ENCODE peak calls at places on chromosome 16, in nine cellular contexts. R, P, U, G, A, S, W, F and L are unnamed samples.

GRCh38 chr16:25950586-25951201 is 258.9 kb downstream of the HS3ST4 start:
- DNase-seq in R (no peak), P (peak), U (no peak), G (no peak), A (no peak), S (no peak), W (no peak), F (peak), L (no peak)

GRCh38 chr16:56776562-56776961 is 46.6 kb downstream of the NUP93 start:
- DNase-seq in R (no peak), P (no peak), U (no peak), G (no peak), A (no peak), S (no peak), W (no peak), F (no peak), L (no peak)

GRCh38 chr16:89581861-89582563 is 6.5 kb downstream of the CPNE7 start:
- DNase-seq in R (no peak), P (no peak), U (no peak), G (no peak), A (no peak), S (no peak), W (no peak), F (no peak), L (no peak)

GRCh38 chr16:70151941-70152509 is 21.6 kb upstream of the CLEC18C start:
- DNase-seq in R (no peak), P (no peak), U (no peak), G (no peak), A (no peak), S (no peak), W (no peak), F (no peak), L (no peak)

GRCh38 chr16:23317751-23318150 is 15.6 kb downstream of the SCNN1B start:
- DNase-seq in R (no peak), P (no peak), U (no peak), G (no peak), A (no peak), S (no peak), W (no peak), F (no peak), L (no peak)

GRCh38 chr16:10122026-10122425 is 60.2 kb downstream of the GRIN2A start:
- DNase-seq in R (no peak), P (no peak), U (no peak), G (no peak), A (no peak), S (no peak), W (no peak), F (no peak), L (no peak)

GRCh38 chr16:73000020-73000906 is 47.7 kb downstream of the ZFHX3 start:
- DNase-seq in R (no peak), P (no peak), U (no peak), G (no peak), A (no peak), S (no peak), W (no peak), F (no peak), L (no peak)

GRCh38 chr16:7364054-7364407 is 31.4 kb downstream of the RBFOX1 start:
- DNase-seq in R (no peak), P (no peak), U (no peak), G (no peak), A (no peak), S (no peak), W (no peak), F (peak), L (no peak)

GRCh38 chr16:31414706-31415105 is 13.5 kb downstream of the COX6A2 start:
- DNase-seq in R (no peak), P (no peak), U (peak), G (no peak), A (no peak), S (no peak), W (no peak), F (no peak), L (no peak)

GRCh38 chr16:56611281-56611833 is 3.0 kb downstream of the MT2A start:
- DNase-seq in R (no peak), P (no peak), U (no peak), G (no peak), A (no peak), S (no peak), W (peak), F (no peak), L (no peak)

GRCh38 chr16:1036121-1036520 is 36.4 kb upstream of the SSTR5 start:
- DNase-seq in R (no peak), P (no peak), U (no peak), G (no peak), A (no peak), S (no peak), W (no peak), F (no peak), L (no peak)

GRCh38 chr16:35525979-35526590 is 2066.7 kb downstream of the TP53TG3F start:
- DNase-seq in R (no peak), P (no peak), U (no peak), G (no peak), A (no peak), S (no peak), W (no peak), F (peak), L (no peak)